ENCODE peak calls at places on chromosomes 6 and 20, in nine cellular contexts. V is Panc1, K is sigmoid colon, S is breast epithelium, T is SK-N-SH, C is transverse colon, Y is prostate gland, A is HL-60, P is spleen. L is an unnamed sample.

GRCh38 chr6:127131275-127131674 is 12.8 kb downstream of the RSPO3 start:
- DNase-seq in C (no peak), P (no peak), Y (no peak), S (no peak), T (no peak), A (no peak), K (no peak), V (no peak), L (no peak)

GRCh38 chr20:45867811-45868176 is 10.4 kb downstream of the ZSWIM3 start:
- DNase-seq in T (no peak), C (no peak), A (no peak), V (no peak), P (no peak), Y (no peak), S (no peak), K (no peak), L (no peak)

GRCh38 chr6:129923520-129923919 is 62.4 kb upstream of the TMEM244 start:
- DNase-seq in C (no peak), A (no peak), S (no peak), P (no peak), T (no peak), K (no peak), V (no peak), Y (no peak), L (no peak)

GRCh38 chr20:20084296-20084752 is 32.0 kb downstream of the CFAP61 start:
- DNase-seq in Y (no peak), V (no peak), K (no peak), T (no peak), S (no peak), C (no peak), A (no peak), P (no peak), L (no peak)

GRCh38 chr20:4613718-4614620 is 107.7 kb upstream of the PRND start:
- DNase-seq in A (peak; percentile 60), T (no peak), P (no peak), Y (no peak), S (no peak), K (no peak), C (peak; percentile 74), V (peak; percentile 18), L (peak; percentile 49)

GRCh38 chr20:17895641-17896246 is 72.8 kb downstream of the SNX5 start:
- DNase-seq in Y (no peak), V (no peak), A (peak; percentile 29), C (peak; percentile 58), T (no peak), K (peak; percentile 84), S (no peak), P (peak; percentile 88), L (no peak)

GRCh38 chr20:16385891-16386290 is 187.4 kb downstream of the KIF16B start:
- DNase-seq in V (no peak), C (no peak), T (no peak), A (no peak), S (no peak), K (no peak), P (no peak), Y (no peak), L (no peak)

GRCh38 chr6:170584954-170585498 is 589 bp upstream of the PDCD2 start:
- DNase-seq in V (no peak), S (no peak), A (no peak), T (no peak), K (no peak), C (peak; percentile 19), P (no peak), Y (no peak), L (peak; percentile 33)

GRCh38 chr6:27321901-27322300 is 9.8 kb upstream of the POM121L2 start:
- DNase-seq in A (no peak), T (no peak), V (no peak), C (no peak), Y (no peak), P (no peak), K (no peak), S (no peak), L (no peak)

GRCh38 chr6:145561095-145561820 is 174.1 kb downstream of the EPM2A start:
- DNase-seq in S (no peak), V (no peak), P (no peak), A (no peak), C (no peak), T (no peak), Y (no peak), K (no peak), L (no peak)

GRCh38 chr6:70839286-70840266 is 117.3 kb downstream of the B3GAT2 start:
- DNase-seq in A (no peak), C (no peak), T (no peak), Y (no peak), K (no peak), S (no peak), V (no peak), P (no peak), L (no peak)

GRCh38 chr6:79377047-79377446 is 142.6 kb upstream of the HMGN3 start:
- DNase-seq in P (no peak), C (no peak), K (no peak), S (no peak), A (no peak), T (no peak), Y (no peak), V (no peak), L (no peak)

GRCh38 chr6:144036064-144036873 is 28.2 kb upstream of the PLAGL1 start:
- DNase-seq in A (peak; percentile 60), S (no peak), P (peak; percentile 77), Y (no peak), V (no peak), K (no peak), T (no peak), C (peak; percentile 43), L (no peak)

GRCh38 chr6:150720774-150721233 is 121.1 kb downstream of the PLEKHG1 start:
- DNase-seq in K (no peak), T (no peak), C (no peak), P (no peak), Y (no peak), V (no peak), A (no peak), S (no peak), L (no peak)

DNA sequence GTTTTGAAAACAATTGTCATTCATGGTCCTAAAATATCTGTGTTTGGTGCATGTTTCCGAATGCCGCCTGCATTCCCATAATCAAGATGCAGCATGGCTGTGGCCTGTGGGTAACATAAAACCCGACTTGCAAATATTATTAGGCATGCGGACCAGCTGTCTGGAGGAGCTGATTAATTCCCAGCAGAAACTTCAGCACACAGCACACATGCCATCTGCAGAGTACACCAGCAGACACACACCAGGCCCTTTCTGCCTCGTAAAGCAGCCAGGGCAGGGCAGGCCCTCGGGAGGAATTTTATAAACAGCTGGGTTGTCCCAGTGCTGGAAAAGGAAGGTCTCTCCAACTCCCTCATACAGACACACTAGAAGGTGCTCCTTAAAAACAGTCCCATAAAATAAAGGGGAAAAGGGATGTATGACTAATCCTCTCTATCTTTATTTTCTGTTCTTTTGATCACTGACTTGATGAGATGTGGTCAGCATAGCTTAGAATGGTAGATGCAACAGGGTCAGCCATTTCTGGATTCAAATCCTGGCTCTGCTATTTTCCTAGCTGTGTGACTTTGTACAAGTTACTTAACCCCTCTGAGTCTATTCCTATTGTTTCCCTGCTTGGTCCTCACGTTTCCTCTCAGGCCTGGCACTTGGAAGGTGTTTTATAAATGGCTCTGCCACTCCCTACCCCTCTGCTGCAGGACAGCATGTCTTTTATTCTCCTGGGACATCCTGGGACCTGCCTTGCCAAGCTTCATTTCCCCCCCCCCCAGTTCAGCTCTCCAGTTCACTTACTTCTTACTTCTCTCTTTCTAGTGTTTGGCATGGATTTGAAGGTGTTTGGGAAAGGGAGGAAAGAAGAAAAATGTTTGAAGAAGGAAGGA is 85.9 kb upstream of the TRAF3IP2 start:
- DNase-seq in A (no peak), K (peak; percentile 90), P (no peak), T (peak; percentile 76), S (no peak), Y (peak; percentile 21), V (no peak), C (peak; percentile 47), L (no peak)
- TF ChIP-seq POLR2AphosphoS5 in A (no peak), K (peak; percentile 80), P (no peak), T (no peak), S (no peak), Y (peak; percentile 51), V (no peak), C (peak; percentile 68), L (peak; percentile 38)

DNA sequence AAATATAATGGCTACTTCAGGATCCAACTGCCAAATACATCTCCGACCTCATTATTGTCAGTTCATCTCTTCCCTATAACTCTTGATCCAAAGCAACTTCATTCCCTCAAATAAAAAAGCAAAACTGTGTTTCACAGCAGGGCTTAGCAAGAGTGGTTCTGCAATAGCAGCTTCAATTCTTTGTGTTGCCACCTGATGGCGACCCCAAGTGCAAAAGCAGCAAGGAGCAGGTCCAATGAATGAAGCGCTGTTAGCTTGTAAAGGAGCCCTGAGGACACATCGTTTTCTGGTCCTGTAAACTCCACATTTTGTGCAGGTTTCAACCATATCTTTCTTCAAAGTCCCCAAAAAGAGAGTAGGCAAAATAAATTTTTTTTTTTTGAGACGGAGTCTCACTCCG is 19.6 kb downstream of the RTN4IP1 start:
- DNase-seq in Y (no peak), K (no peak), P (no peak), C (peak; percentile 40), V (no peak), S (no peak), T (peak; percentile 39), A (peak; percentile 51), L (no peak)
- TF ChIP-seq CTCF in Y (no peak), K (no peak), P (peak; percentile 44), C (no peak), V (peak; percentile 75), S (no peak), T (peak; percentile 41), A (no peak), L (no peak)

DNA sequence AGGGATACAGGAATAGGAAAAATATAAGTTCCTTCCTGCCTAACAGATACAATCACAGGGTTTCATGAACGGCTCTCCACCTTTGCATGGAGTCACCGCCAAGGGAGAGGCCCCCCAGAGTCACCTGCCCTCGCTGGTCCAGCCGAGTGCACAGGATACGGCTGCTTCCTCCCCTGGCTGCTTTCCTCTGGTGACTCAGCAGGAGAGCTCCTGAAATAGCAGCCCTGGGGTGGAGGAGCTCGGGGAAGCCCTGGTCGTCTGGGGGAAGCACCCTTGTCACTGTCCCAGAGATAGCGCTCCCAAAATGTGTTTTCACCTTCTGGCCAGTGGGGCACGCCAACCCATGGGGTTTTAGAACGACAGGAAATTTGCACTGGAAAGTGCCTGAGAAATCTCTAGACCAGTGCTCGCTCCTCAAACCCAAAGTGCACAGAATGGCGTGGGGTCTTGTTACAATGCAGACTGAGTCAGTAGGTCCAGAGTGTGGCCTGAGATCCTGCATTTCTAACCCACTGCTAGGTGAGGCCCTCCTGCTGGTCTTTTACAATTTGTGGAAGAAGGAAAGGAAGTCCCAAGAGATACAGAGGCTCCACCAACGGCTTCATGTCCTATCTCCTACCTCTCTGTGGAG is 35.9 kb upstream of the FAM50B start:
- DNase-seq in A (no peak), C (no peak), K (peak; percentile 75), T (no peak), P (peak; percentile 82), S (no peak), Y (no peak), V (no peak), L (peak; percentile 28)
- TF ChIP-seq POLR2AphosphoS5 in A (no peak), C (no peak), K (no peak), T (no peak), P (peak; percentile 81), S (peak; percentile 36), Y (peak; percentile 15), V (no peak), L (no peak)

DNA sequence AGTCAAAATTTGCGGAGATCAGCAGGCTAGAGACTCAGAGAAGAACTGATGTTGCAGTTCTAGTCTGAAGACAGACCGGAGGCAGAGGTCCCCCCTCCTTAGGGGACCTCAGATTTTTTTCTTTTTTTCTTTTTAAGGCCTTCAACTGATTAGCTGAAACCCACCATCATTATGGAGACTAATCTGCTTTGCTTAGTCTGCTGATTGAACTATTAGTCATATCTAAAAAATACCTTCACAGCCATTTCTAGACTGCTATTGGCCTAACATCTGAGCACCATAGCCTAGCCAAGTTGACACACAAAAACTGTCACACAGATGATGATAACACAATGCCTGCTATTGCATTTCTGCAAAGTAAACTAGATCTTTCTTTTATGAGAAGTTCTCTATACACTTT is 141.1 kb upstream of the TNFAIP3 start:
- DNase-seq in A (no peak), S (no peak), V (no peak), K (no peak), Y (no peak), C (no peak), T (no peak), P (no peak), L (no peak)
- TF ChIP-seq CTCF in A (no peak), S (no peak), V (no peak), K (no peak), Y (no peak), C (no peak), T (no peak), P (no peak), L (no peak)